ENCODE peak calls at places on chromosome 18, in four cellular contexts. K is NCI-H2081, U is M059J, S is GM12865. P is an unnamed sample.

GRCh38 chr18:22778996-22779395 is 154.1 kb upstream of the RBBP8 start:
- DNase-seq in K (no peak), U (peak; percentile 52), S (no peak), P (no peak)

GRCh38 chr18:67794512-67794911 is 278.0 kb upstream of the DSEL start:
- DNase-seq in K (no peak), U (peak; percentile 34), S (no peak), P (no peak)

GRCh38 chr18:1968801-1969498 is 602.4 kb downstream of the METTL4 start:
- DNase-seq in K (no peak), U (no peak), S (no peak), P (no peak)

GRCh38 chr18:46322941-46323340 is 218.8 kb downstream of the HAUS1 start:
- DNase-seq in K (no peak), U (no peak), S (no peak), P (no peak)

GRCh38 chr18:58491773-58492752 is 136.8 kb downstream of the ALPK2 start:
- DNase-seq in K (no peak), U (no peak), S (no peak), P (peak; percentile 25)

GRCh38 chr18:23186781-23187180 is 51.5 kb downstream of the CABLES1 start:
- DNase-seq in K (no peak), U (no peak), S (no peak), P (no peak)

GRCh38 chr18:74745658-74746403 is 148.2 kb downstream of the ZNF407 start:
- DNase-seq in K (peak; percentile 27), U (peak; percentile 81), S (no peak), P (no peak)

GRCh38 chr18:10169064-10169562 is 255.3 kb downstream of the VAPA start:
- DNase-seq in K (peak; percentile 27), U (no peak), S (no peak), P (no peak)

GRCh38 chr18:63207154-63207790 is 112.3 kb downstream of the BCL2 start:
- DNase-seq in K (peak; percentile 82), U (no peak), S (peak; percentile 69), P (peak; percentile 71)

GRCh38 chr18:6058941-6059340 is 163.6 kb upstream of the TMEM200C start:
- DNase-seq in K (peak; percentile 17), U (peak; percentile 66), S (no peak), P (no peak)

GRCh38 chr18:58117685-58118403 is 73.8 kb downstream of the NEDD4L start:
- DNase-seq in K (no peak), U (peak; percentile 86), S (no peak), P (no peak)

GRCh38 chr18:69257861-69258458 is 142.7 kb upstream of the DOK6 start:
- DNase-seq in K (peak; percentile 26), U (peak; percentile 58), S (no peak), P (no peak)

GRCh38 chr18:59303006-59303405 is 15.4 kb downstream of the CPLX4 start:
- DNase-seq in K (no peak), U (no peak), S (no peak), P (no peak)

P was measured in NAMALWA.